ENCODE peak calls at places on chromosomes 11 and 22, in four cellular contexts. O, A, W and N are unnamed samples.

GRCh38 chr11:17646451-17647145 is 72.8 kb upstream of the MYOD1 start:
- DNase-seq in O (no peak), A (no peak), W (no peak), N (no peak)

GRCh38 chr11:67418476-67419281 is 3.2 kb downstream of the CARNS1 start:
- DNase-seq in O (no peak), A (no peak), W (no peak), N (peak; percentile 41)

GRCh38 chr22:49258107-49259010 is 569.3 kb downstream of the BRD1 start:
- DNase-seq in O (no peak), A (no peak), W (no peak), N (no peak)

GRCh38 chr22:26845016-26845728 is 187.8 kb downstream of the MIAT start:
- DNase-seq in O (no peak), A (no peak), W (no peak), N (peak; percentile 64)

GRCh38 chr11:128379587-128380279 is 207.6 kb downstream of the ETS1 start:
- DNase-seq in O (no peak), A (peak; percentile 49), W (peak; percentile 52), N (no peak)

GRCh38 chr11:20276661-20277000 is 86.9 kb upstream of the HTATIP2 start:
- DNase-seq in O (no peak), A (no peak), W (no peak), N (peak; percentile 16)

GRCh38 chr11:62613275-62613864 is 313 bp downstream of the ROM1 start:
- DNase-seq in O (no peak), A (no peak), W (peak; percentile 32), N (no peak)

GRCh38 chr11:126519653-126520573 is 164.4 kb downstream of the ST3GAL4 start:
- DNase-seq in O (no peak), A (no peak), W (no peak), N (no peak)

GRCh38 chr11:46248270-46249102 is 29.0 kb upstream of the CREB3L1 start:
- DNase-seq in O (no peak), A (peak; percentile 91), W (no peak), N (no peak)